ENCODE peak calls at places on chromosome 21, in six cellular contexts. L is IMR-90, T is astrocyte, N is Peyer's patch, P is psoas muscle, C is right lobe of liver. G is an unnamed sample.
A peak's percentile ranks its signal among the peaks of the same experiment; 100 is the strongest.

GRCh38 chr21:36385909-36386642 is 884 bp downstream of the CHAF1B start:
- DNase-seq in L (peak; percentile 11), T (no peak), N (no peak), P (no peak), C (no peak), G (no peak)

GRCh38 chr21:45935628-45936027 is 45.9 kb upstream of the COL6A1 start:
- DNase-seq in L (peak; percentile 63), T (peak; percentile 60), N (no peak), P (peak; percentile 30), C (no peak), G (no peak)

GRCh38 chr21:28308516-28308915 is 684.2 kb downstream of the LTN1 start:
- DNase-seq in L (peak; percentile 82), T (peak; percentile 38), N (no peak), P (no peak), C (no peak), G (no peak)

GRCh38 chr21:46148106-46148505 is 7.3 kb downstream of the FTCD start:
- DNase-seq in L (no peak), T (no peak), N (no peak), P (no peak), C (no peak), G (no peak)

GRCh38 chr21:36509966-36510742 is 30.2 kb upstream of the CLDN14 start:
- DNase-seq in L (no peak), T (no peak), N (no peak), P (no peak), C (no peak), G (no peak)

GRCh38 chr21:15050588-15051377 is 14.0 kb downstream of the NRIP1 start:
- DNase-seq in L (no peak), T (no peak), N (no peak), P (no peak), C (no peak), G (peak; percentile 14)

GRCh38 chr21:45983981-45984551 is 2.5 kb downstream of the COL6A1 start:
- DNase-seq in L (no peak), T (no peak), N (no peak), P (peak; percentile 85), C (peak; percentile 19), G (peak; percentile 5)

GRCh38 chr21:31258073-31258472 is 86.0 kb downstream of the TIAM1 start:
- DNase-seq in L (no peak), T (no peak), N (no peak), P (no peak), C (no peak), G (no peak)

GRCh38 chr21:36205962-36206361 is 49.3 kb downstream of the DOP1B start:
- DNase-seq in L (peak; percentile 66), T (no peak), N (no peak), P (no peak), C (no peak), G (no peak)

GRCh38 chr21:34536820-34537219 is 24.8 kb upstream of the KCNE1 start:
- DNase-seq in L (peak; percentile 59), T (peak; percentile 62), N (no peak), P (no peak), C (no peak), G (no peak)

GRCh38 chr21:23152130-23152529 is 2153.9 kb downstream of the NCAM2 start:
- DNase-seq in L (no peak), T (no peak), N (no peak), P (no peak), C (no peak), G (no peak)

GRCh38 chr21:46420241-46421190 is 38.2 kb upstream of the DIP2A start:
- DNase-seq in L (no peak), T (no peak), N (no peak), P (peak; percentile 50), C (no peak), G (no peak)

GRCh38 chr21:46540087-46540710 is 64.7 kb downstream of the S100B start:
- DNase-seq in L (no peak), T (no peak), N (no peak), P (peak; percentile 22), C (no peak), G (no peak)

GRCh38 chr21:33769057-33769456 is 126.8 kb downstream of the ITSN1 start:
- DNase-seq in L (no peak), T (no peak), N (no peak), P (no peak), C (no peak), G (no peak)

GRCh38 chr21:16913010-16913409 is 599.8 kb upstream of the CXADR start:
- DNase-seq in L (no peak), T (no peak), N (no peak), P (no peak), C (no peak), G (no peak)

GRCh38 chr21:36436829-36437744 is 42.8 kb downstream of the CLDN14 start:
- DNase-seq in L (no peak), T (peak; percentile 34), N (no peak), P (no peak), C (no peak), G (no peak)

GRCh38 chr21:46161180-46161799 is 5.9 kb upstream of the FTCD start:
- DNase-seq in L (no peak), T (no peak), N (peak; percentile 37), P (peak; percentile 43), C (no peak), G (peak; percentile 34)

GRCh38 chr21:33257404-33257803 is 8.8 kb upstream of the IL10RB start:
- DNase-seq in L (no peak), T (no peak), N (no peak), P (no peak), C (no peak), G (no peak)

GRCh38 chr21:15552914-15553491 is 176.8 kb upstream of the USP25 start:
- DNase-seq in L (peak; percentile 1), T (no peak), N (no peak), P (no peak), C (no peak), G (peak; percentile 13)

GRCh38 chr21:46153259-46154154 is 1.9 kb downstream of the FTCD start:
- DNase-seq in L (no peak), T (no peak), N (peak; percentile 66), P (peak; percentile 69), C (peak; percentile 78), G (no peak)

GRCh38 chr21:32335601-32336575 is 37.2 kb downstream of the MRAP start:
- DNase-seq in L (peak; percentile 14), T (peak; percentile 57), N (no peak), P (no peak), C (no peak), G (no peak)

GRCh38 chr21:43925609-43926008 is 60.6 kb downstream of the AGPAT3 start:
- DNase-seq in L (no peak), T (no peak), N (no peak), P (peak; percentile 55), C (peak; percentile 16), G (no peak)

GRCh38 chr21:43925096-43925481 is 60.1 kb downstream of the AGPAT3 start:
- DNase-seq in L (no peak), T (no peak), N (peak; percentile 85), P (peak; percentile 80), C (peak; percentile 63), G (no peak)

GRCh38 chr21:43924421-43925095 is 59.5 kb downstream of the AGPAT3 start:
- DNase-seq in L (no peak), T (no peak), N (no peak), P (peak; percentile 56), C (no peak), G (no peak)

GRCh38 chr21:43927591-43928229 is 62.7 kb downstream of the AGPAT3 start:
- DNase-seq in L (no peak), T (no peak), N (no peak), P (peak; percentile 73), C (peak; percentile 7), G (no peak)

DNA sequence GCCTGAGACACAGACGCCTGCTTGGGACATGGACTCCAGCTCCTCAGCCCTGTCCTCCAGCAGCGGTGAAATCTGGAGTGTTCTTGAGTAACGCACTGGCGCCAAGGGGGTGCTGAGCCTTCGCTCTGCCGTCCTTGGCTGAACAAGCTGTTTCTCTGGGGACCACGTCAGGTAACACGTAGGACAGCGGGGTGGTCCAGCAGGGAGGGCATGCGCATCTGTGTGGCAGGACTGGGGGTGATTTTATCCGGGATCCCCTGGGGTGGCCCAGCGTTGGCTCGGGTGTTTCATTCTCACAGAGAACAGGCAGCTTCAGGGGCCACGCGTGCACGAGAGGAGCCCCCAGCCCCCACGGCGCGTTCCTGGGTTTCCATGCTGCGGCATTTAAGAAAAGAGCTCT is 61.2 kb downstream of the AGPAT3 start:
- DNase-seq in L (no peak), T (no peak), N (no peak), P (peak; percentile 61), C (peak; percentile 16), G (no peak)
- H3K27ac ChIP-seq in L (no peak overlapping the region), T (no peak overlapping the region), N (no peak overlapping the region), P (peak overlapping the region; percentile 73), C (no peak overlapping the region), G (no peak overlapping the region)

DNA sequence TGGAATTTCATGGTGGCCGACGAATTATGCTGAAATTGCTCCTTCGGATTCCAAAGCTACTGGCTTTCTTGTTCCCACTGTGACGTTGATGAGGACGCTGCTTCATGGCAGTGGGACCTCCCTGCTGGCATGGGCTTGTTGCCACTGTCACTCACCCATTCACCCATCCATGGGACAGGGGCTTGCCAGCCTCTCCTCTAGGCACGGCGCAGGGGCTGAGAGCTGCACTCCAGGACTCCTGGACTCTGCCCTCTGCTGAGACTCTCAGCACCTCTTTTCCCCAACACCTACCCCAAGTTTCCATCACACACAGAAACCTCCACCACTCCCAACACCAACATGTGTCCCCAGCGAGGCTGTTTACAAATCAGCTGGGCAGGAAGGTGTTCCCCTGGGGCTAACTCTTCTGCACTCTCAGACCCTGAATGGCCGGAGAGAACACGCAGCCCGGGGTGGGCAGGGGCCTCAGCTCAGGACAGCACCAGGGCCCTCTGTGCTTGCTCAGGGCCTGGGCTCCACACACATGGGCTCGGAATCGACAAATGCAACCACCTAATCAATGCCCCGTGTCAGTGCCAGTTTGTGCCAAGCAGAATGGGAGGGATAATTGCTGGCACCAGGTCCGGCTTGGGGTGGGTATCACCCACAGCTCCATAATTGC is 3.1 kb downstream of the ITGB2 start:
- DNase-seq in L (no peak), T (no peak), N (no peak), P (peak; percentile 31), C (no peak), G (no peak)
- H3K4me1 ChIP-seq in L (no peaks in the 10 kb centered on the region), T (peaks cover 10% of the 10 kb centered on the region), N (peaks cover 20% of the 10 kb centered on the region), P (no peaks in the 10 kb centered on the region), C (peaks cover 33% of the 10 kb centered on the region), G (peaks cover 57% of the 10 kb centered on the region)

GRCh38 chr21:41562101-41563000 is 54.4 kb upstream of the TMPRSS2 start:
- DNase-seq in L (no peak), T (no peak), N (peak; percentile 73), P (no peak), C (peak; percentile 86), G (no peak)
- H3K27ac ChIP-seq in L (no peak overlapping the region), T (no peak overlapping the region), N (peak overlapping the region; percentile 89), P (no peak overlapping the region), C (peak overlapping the region; percentile 30), G (no peak overlapping the region)

GRCh38 chr21:38422067-38422466 is 76.2 kb downstream of the ERG start:
- DNase-seq in L (no peak), T (no peak), N (no peak), P (no peak), C (no peak), G (no peak)
- H3K4me1 ChIP-seq in L (no peaks in the 10 kb centered on the region), T (no peaks in the 10 kb centered on the region), N (no peaks in the 10 kb centered on the region), P (no peaks in the 10 kb centered on the region), C (no peaks in the 10 kb centered on the region), G (no peaks in the 10 kb centered on the region)